ENCODE peak calls at places on chromosomes 5 and 9, in ten cellular contexts. G, T, H, A, U, O, V, Z, J and R are unnamed samples.

GRCh38 chr5:92580814-92581213 is 1000.2 kb downstream of the NR2F1-AS1 start:
- DNase-seq in G (no peak), T (peak; percentile 22), H (no peak), A (no peak), U (no peak), O (no peak), V (no peak), Z (no peak), J (no peak), R (no peak)

GRCh38 chr5:146751054-146751453 is 127.5 kb downstream of the PPP2R2B start:
- DNase-seq in G (no peak), T (no peak), H (no peak), A (no peak), U (no peak), O (no peak), V (no peak), Z (no peak), J (no peak), R (no peak)

GRCh38 chr5:120293796-120294195 is 170.3 kb upstream of the PRR16 start:
- DNase-seq in G (no peak), T (peak; percentile 93), H (no peak), A (no peak), U (peak; percentile 65), O (no peak), V (no peak), Z (no peak), J (no peak), R (no peak)

GRCh38 chr5:53253421-53253871 is 143.9 kb upstream of the MOCS2 start:
- DNase-seq in G (no peak), T (peak; percentile 65), H (no peak), A (peak; percentile 22), U (peak; percentile 60), O (no peak), V (no peak), Z (no peak), J (no peak), R (no peak)

GRCh38 chr9:130128782-130129424 is 43.3 kb upstream of the NCS1 start:
- DNase-seq in G (peak; percentile 15), T (peak; percentile 75), H (peak; percentile 38), A (peak; percentile 66), U (peak; percentile 82), O (no peak), V (peak; percentile 65), Z (no peak), J (peak; percentile 53), R (peak; percentile 69)

GRCh38 chr5:174535691-174536090 is 188.7 kb upstream of the MSX2 start:
- DNase-seq in G (no peak), T (no peak), H (no peak), A (no peak), U (no peak), O (no peak), V (no peak), Z (no peak), J (no peak), R (no peak)

GRCh38 chr9:4832786-4833579 is 40.2 kb downstream of the RCL1 start:
- DNase-seq in G (no peak), T (peak; percentile 97), H (no peak), A (no peak), U (peak; percentile 92), O (no peak), V (no peak), Z (no peak), J (peak; percentile 34), R (no peak)

GRCh38 chr5:11588803-11589202 is 315.4 kb downstream of the CTNND2 start:
- DNase-seq in G (no peak), T (no peak), H (no peak), A (no peak), U (no peak), O (no peak), V (no peak), Z (no peak), J (no peak), R (no peak)

GRCh38 chr5:37889612-37890317 is 49.9 kb upstream of the GDNF start:
- DNase-seq in G (no peak), T (peak; percentile 91), H (no peak), A (no peak), U (peak; percentile 23), O (no peak), V (no peak), Z (no peak), J (no peak), R (no peak)

DNA sequence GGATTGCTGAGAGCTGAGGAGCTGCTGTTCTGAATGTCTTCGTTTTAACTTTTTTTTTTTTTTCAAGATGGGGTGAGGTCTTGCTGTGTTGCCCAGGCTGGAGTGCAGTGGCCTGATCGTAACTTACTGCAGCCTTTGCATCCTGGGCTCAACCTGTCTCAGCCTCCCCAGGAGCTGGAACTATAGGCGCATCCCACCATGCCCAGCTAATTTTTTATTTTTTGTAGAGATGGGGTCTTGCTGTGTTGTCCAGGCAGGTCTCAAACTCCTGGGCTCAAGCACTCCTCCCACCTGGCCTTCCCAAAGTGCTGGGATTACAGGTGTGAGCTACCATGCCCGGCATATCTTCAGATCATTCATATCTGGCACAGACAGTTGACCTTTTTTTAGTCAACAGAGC is 46.5 kb downstream of the TRIO start:
- DNase-seq in G (no peak), T (no peak), H (no peak), A (no peak), U (no peak), O (no peak), V (no peak), Z (no peak), J (no peak), R (no peak)
- H3K27ac ChIP-seq in G (no peak overlapping the region), T (peak overlapping the region; percentile 95), H (no peak overlapping the region), A (no peak overlapping the region), U (peak overlapping the region; percentile 79), O (peak overlapping the region; percentile 84), V (peak overlapping the region; percentile 89), Z (peak overlapping the region; percentile 56), J (peak overlapping the region; percentile 64), R (no peak overlapping the region)

DNA sequence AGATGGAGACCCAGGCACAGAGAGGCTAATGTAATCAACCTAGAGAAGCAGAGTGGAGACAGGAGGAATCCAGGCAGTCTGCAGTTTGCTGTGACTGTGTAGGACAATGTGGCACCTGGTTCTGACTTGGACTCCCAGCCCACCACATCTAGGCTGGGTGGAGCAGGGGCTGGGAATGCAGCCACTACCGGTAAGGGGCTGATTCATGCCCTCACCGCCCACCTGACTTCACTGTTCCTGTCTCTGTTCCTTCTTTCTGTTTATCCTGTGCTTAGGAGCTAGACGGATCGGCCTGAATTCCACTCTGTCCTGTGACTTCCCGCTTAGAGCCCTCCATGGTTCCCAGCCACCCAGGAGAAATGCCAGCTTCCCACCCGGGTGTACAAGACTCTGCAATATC is 2.6 kb downstream of the PDLIM4 start:
- DNase-seq in G (no peak), T (peak; percentile 71), H (peak; percentile 68), A (no peak), U (no peak), O (no peak), V (no peak), Z (peak; percentile 49), J (no peak), R (no peak)
- H3K4me1 ChIP-seq in G (peaks cover 7% of the 10 kb centered on the region), T (peaks cover 49% of the 10 kb centered on the region), H (peaks cover 16% of the 10 kb centered on the region), A (no peaks in the 10 kb centered on the region), U (peaks cover 12% of the 10 kb centered on the region), O (peaks cover 41% of the 10 kb centered on the region), V (peaks cover 91% of the 10 kb centered on the region), Z (peaks cover 44% of the 10 kb centered on the region), J (peaks cover 23% of the 10 kb centered on the region), R (peaks cover 49% of the 10 kb centered on the region)

DNA sequence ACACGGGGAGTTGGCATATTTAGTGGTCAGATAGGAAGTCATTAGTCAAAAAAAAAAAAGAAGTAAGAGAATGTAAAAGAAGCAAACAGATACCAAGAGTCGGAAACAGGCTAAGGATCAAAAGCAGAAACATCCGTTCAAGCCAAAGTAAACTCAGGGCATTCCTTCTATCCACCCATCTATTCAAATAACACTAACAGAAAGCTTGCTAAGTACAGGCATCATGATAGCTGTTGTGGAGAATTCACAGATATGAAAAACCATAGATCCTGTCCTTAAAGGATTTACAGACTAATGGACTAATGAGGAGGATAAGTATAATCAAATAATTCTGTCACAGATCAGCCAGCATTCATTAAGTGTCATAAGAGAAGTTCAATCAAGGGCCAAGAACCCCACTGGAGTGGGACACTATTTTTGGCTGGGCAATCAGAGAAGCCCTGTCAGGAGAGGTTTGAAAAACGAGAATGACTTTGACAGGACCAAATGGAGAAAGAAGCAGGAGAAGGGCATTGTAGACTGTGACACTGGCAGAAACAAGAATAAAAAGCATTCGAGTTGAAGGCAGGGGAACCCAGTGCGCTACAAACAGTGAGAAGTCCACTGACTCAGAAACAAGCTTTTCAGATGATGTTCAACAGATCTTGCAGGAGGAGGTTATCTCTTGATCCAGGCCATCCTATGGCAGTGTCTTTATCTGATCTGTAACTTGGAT is 154.2 kb upstream of the TSLP start:
- DNase-seq in G (no peak), T (peak; percentile 8), H (no peak), A (no peak), U (peak; percentile 30), O (no peak), V (no peak), Z (no peak), J (no peak), R (no peak)
- H3K27ac ChIP-seq in G (no peak overlapping the region), T (no peak overlapping the region), H (no peak overlapping the region), A (no peak overlapping the region), U (peak overlapping the region; percentile 53), O (peak overlapping the region; percentile 6), V (no peak overlapping the region), Z (no peak overlapping the region), J (no peak overlapping the region), R (peak overlapping the region; percentile 57)

GRCh38 chr5:17426104-17426739 is 71.8 kb upstream of the TAF11L2 start:
- DNase-seq in G (no peak), T (no peak), H (no peak), A (no peak), U (no peak), O (no peak), V (no peak), Z (no peak), J (no peak), R (no peak)
- H3K4me1 ChIP-seq in G (no peaks in the 10 kb centered on the region), T (no peaks in the 10 kb centered on the region), H (no peaks in the 10 kb centered on the region), A (no peaks in the 10 kb centered on the region), U (no peaks in the 10 kb centered on the region), O (no peaks in the 10 kb centered on the region), V (no peaks in the 10 kb centered on the region), Z (no peaks in the 10 kb centered on the region), J (no peaks in the 10 kb centered on the region), R (no peaks in the 10 kb centered on the region)

GRCh38 chr5:141873933-141874261 is 4.3 kb downstream of the PCDH1 start:
- DNase-seq in G (no peak), T (no peak), H (no peak), A (no peak), U (no peak), O (no peak), V (no peak), Z (peak; percentile 3), J (no peak), R (no peak)
- H3K27ac ChIP-seq in G (no peak overlapping the region), T (no peak overlapping the region), H (peak overlapping the region; percentile 95), A (no peak overlapping the region), U (no peak overlapping the region), O (peak overlapping the region; percentile 95), V (peak overlapping the region; percentile 37), Z (no peak overlapping the region), J (no peak overlapping the region), R (peak overlapping the region; percentile 94)